ENCODE peak calls at places on chromosomes 11 and 22, in eight cellular contexts. S is spleen, C is heart left ventricle, N is uterus, E is endothelial cell of umbilical vein, B is ovary, I is transverse colon, O is Peyer's patch. T is an unnamed sample. For H3K36me3, the result is how much of the 10 kb centered on the place peaks cover.

GRCh38 chr11:79227308-79227707 is 213.5 kb downstream of the TENM4 start:
- DNase-seq in S (no peak), C (no peak), N (no peak), E (no peak), B (no peak), I (no peak), O (no peak), T (no peak)

GRCh38 chr11:65927904-65928397 is 8.7 kb downstream of the DRAP1 start:
- DNase-seq in S (peak), C (peak), N (no peak), E (no peak), B (no peak), I (peak), O (no peak), T (no peak)

GRCh38 chr11:134741453-134742227 is 329.6 kb upstream of the B3GAT1 start:
- DNase-seq in S (peak), C (no peak), N (no peak), E (peak), B (no peak), I (no peak), O (no peak), T (no peak)

GRCh38 chr11:96313163-96313562 is 29.8 kb downstream of the MAML2 start:
- DNase-seq in S (no peak), C (no peak), N (no peak), E (no peak), B (no peak), I (no peak), O (no peak), T (no peak)

GRCh38 chr11:57109331-57109730 is 72.4 kb upstream of the LRRC55 start:
- DNase-seq in S (no peak), C (no peak), N (no peak), E (no peak), B (no peak), I (no peak), O (no peak), T (no peak)

GRCh38 chr11:110991621-110992355 is 253.7 kb upstream of the POU2AF2 start:
- DNase-seq in S (no peak), C (no peak), N (peak), E (no peak), B (no peak), I (no peak), O (no peak), T (no peak)

GRCh38 chr11:118437736-118438125 is 1.4 kb downstream of the KMT2A start:
- DNase-seq in S (peak), C (peak), N (peak), E (peak), B (peak), I (peak), O (peak), T (no peak)

GRCh38 chr11:84922212-84922805 is 704.8 kb downstream of the DLG2 start:
- DNase-seq in S (no peak), C (peak), N (no peak), E (no peak), B (no peak), I (no peak), O (no peak), T (no peak)

GRCh38 chr11:44269369-44270351 is 40.3 kb downstream of the ALX4 start:
- DNase-seq in S (peak), C (no peak), N (peak), E (peak), B (peak), I (no peak), O (no peak), T (no peak)

GRCh38 chr11:119316729-119317591 is at the start of gene MCAM:
- DNase-seq in S (no peak), C (peak), N (peak), E (peak), B (no peak), I (no peak), O (no peak), T (no peak)

GRCh38 chr11:71255323-71255722 is 2.9 kb upstream of the SHANK2 start:
- DNase-seq in S (no peak), C (no peak), N (no peak), E (no peak), B (no peak), I (no peak), O (no peak), T (no peak)

GRCh38 chr22:38141574-38141973 is 31.1 kb upstream of the BAIAP2L2 start:
- DNase-seq in S (no peak), C (no peak), N (no peak), E (no peak), B (no peak), I (no peak), O (no peak), T (no peak)

GRCh38 chr22:50032109-50032871 is 19.7 kb upstream of the IL17REL start:
- DNase-seq in S (peak), C (no peak), N (no peak), E (no peak), B (no peak), I (no peak), O (no peak), T (no peak)

GRCh38 chr11:124762624-124763155 is 600 bp upstream of the ESAM start:
- DNase-seq in S (peak), C (no peak), N (no peak), E (no peak), B (no peak), I (peak), O (peak), T (no peak)

GRCh38 chr11:117901601-117902000 is 25.1 kb upstream of the FXYD6 start:
- DNase-seq in S (peak), C (peak), N (peak), E (no peak), B (no peak), I (no peak), O (peak), T (no peak)

GRCh38 chr11:115618428-115618827 is 114.2 kb upstream of the CADM1 start:
- DNase-seq in S (no peak), C (no peak), N (no peak), E (no peak), B (no peak), I (no peak), O (no peak), T (no peak)

DNA sequence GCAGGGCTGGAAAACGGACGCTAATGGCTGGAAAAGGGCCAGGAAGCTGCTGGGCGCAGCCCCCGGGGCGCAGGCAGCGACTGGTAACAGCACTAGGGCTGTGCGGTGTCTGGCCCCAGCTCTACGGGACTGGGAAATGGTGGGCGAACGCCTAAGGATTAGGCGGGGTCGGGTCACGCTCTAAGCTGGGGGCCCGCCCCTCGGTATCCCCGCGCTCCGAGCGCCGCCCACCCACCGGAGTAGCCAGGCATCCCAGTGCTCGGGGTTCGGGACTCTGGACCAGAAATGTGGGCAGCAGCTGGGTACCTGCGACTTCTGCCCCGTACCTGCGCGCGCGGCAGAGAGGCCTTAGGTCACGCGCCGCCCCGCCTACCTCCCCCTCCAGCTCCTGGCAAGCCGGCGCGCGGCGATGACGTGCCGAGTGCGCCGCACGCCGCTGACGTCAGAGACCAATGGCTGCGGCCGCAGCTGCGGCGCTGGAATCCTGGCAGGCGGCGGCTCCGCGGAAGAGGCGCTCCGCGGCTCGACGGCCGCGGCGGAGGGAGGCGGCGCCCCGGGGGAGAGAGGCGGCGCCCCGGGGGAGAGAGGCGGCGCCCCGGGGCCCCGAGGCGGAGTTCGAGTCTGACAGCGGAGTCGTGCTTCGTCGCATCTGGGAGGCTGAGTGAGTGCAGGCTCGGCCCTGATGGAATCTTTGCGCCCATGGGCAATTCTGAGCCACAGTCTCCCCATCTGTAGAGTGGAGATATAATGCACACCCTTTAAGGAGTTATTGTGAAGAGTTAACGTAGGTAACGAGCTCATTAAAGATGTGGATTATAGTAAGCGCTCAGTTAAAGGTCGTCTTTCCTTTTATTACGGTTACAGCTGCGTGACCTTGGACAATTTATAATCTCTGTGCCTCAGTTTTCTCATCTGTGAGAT is at the start of the genes HPS4 and SRRD:
- DNase-seq in S (peak), C (peak), N (peak), E (peak), B (peak), I (peak), O (peak), T (peak)
- TF ChIP-seq POLR2A in S (peak), C (peak), N (peak), E (peak), B (peak), I (peak), O (peak), T (no peak)

GRCh38 chr11:9264381-9265210 is 554 bp downstream of the DENND5A start:
- DNase-seq in S (peak), C (peak), N (peak), E (peak), B (peak), I (peak), O (peak), T (peak)

GRCh38 chr11:9263840-9264380 is 1.2 kb downstream of the DENND5A start:
- DNase-seq in S (no peak), C (no peak), N (no peak), E (no peak), B (no peak), I (no peak), O (no peak), T (no peak)

GRCh38 chr11:9265211-9266131 is at the start of gene DENND5A:
- DNase-seq in S (peak), C (peak), N (peak), E (peak), B (peak), I (peak), O (peak), T (peak)

GRCh38 chr11:9266132-9266736 is 1.1 kb upstream of the DENND5A start:
- DNase-seq in S (peak), C (no peak), N (no peak), E (no peak), B (no peak), I (no peak), O (no peak), T (no peak)

GRCh38 chr11:9260182-9261146 is 4.7 kb downstream of the DENND5A start:
- DNase-seq in S (peak), C (no peak), N (no peak), E (no peak), B (no peak), I (no peak), O (no peak), T (no peak)
- H3K36me3 ChIP-seq in S (under half), C (under half), N (under half), E (under half), B (under half), I (under half), O (under half), T (under half)

DNA sequence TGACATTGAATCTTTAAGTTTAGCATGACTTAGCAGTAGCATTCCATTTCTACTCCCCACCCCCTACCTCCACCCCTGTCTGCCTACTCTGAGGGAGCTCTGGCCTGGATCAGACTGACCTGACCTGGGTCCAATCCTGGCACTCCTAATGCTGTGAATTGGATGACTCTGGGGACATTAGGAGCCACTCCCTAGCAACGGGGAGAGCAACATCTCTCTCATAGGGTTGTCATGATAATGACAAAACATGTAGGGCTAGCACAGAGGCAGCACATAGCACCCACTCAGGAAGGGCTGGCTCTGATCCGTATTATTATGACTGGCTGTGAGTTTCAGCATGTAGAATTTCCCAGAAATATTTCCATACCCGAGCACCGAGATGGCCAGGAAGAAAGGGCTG is 40.5 kb downstream of the CABIN1 start:
- DNase-seq in S (no peak), C (peak), N (no peak), E (no peak), B (no peak), I (no peak), O (no peak), T (no peak)
- H3K27ac ChIP-seq in S (no peak), C (no peak), N (no peak), E (no peak), B (no peak), I (no peak), O (no peak), T (peak)

DNA sequence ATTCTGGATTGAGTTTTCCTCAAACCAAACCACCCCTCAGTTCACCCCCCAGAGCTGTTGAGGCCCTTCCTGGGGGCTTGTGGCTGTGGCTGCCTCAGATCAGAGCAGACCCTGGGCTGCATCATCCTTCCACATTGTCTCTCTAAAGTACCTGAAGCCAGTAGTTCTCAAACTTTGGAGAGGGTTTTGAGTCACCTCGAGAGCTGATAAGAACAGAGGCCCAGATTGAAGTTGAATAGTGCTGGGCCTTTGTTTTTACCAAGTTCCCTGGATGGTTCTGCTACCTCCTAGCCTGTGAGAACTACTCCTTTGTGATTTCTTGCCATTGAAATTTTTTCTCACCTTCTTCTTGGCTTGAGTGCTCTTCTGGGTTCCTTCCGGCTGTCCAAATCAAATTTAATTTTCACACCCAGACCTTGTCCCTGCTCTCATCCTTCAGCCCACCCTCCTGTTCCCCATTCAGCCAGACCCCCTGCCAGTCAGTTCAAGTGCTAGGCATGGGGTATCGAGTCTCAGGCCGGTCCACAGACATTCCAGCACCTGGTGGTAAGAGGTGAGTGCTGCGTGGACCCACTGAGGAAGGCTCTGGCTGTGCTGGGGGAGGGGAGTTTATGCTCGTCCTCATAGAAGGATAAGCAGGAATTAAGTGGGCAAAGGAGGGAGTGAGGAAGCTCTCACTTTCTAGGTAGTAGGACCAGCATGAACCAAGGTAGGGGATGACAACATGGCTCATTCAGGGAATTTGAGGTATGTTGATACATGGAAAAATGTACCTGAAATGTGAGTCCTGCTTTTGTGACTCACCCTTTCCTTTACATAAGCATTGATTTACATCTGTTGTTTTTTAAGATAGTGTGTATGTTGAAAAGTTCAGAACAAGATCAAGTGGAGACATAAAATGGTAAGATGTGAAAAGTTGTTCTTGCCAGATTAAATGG is 116.5 kb downstream of the PTPRJ start:
- DNase-seq in S (no peak), C (no peak), N (no peak), E (no peak), B (no peak), I (no peak), O (no peak), T (no peak)
- TF ChIP-seq POLR2A in S (no peak), C (no peak), N (no peak), E (no peak), B (no peak), I (no peak), O (no peak), T (no peak)

T was measured in esophagus squamous epithelium.